ENCODE peak calls at places on chromosomes 7 and 10, in six cellular contexts. Z, M, T, D, P and S are unnamed samples.

GRCh38 chr10:90920986-90921643 is at the start of gene ANKRD1:
- DNase-seq in T (peak), D (no peak), M (peak), Z (peak), P (peak), S (peak)

GRCh38 chr7:144842377-144842851 is 6.6 kb upstream of the TPK1 start:
- DNase-seq in Z (peak), M (peak), D (no peak), P (peak), T (no peak), S (peak)

GRCh38 chr10:103564799-103565365 is 71.4 kb downstream of the NEURL1 start:
- DNase-seq in Z (peak), T (no peak), D (peak), M (peak), P (peak), S (no peak)

GRCh38 chr7:64832136-64832535 is 37.9 kb downstream of the ZNF138 start:
- DNase-seq in Z (no peak), D (no peak), T (no peak), M (no peak), P (no peak), S (no peak)

GRCh38 chr10:99172130-99172738 is 63.4 kb downstream of the HPSE2 start:
- DNase-seq in T (peak), Z (peak), M (peak), D (peak), P (peak), S (peak)

GRCh38 chr7:104240400-104240799 is 32.6 kb upstream of the ORC5 start:
- DNase-seq in D (no peak), T (no peak), P (no peak), Z (no peak), M (no peak), S (no peak)

GRCh38 chr10:15313034-15313433 is 58.1 kb downstream of the FAM171A1 start:
- DNase-seq in M (no peak), Z (no peak), D (peak), P (no peak), T (no peak), S (no peak)

GRCh38 chr10:43126759-43127424 is 11.4 kb upstream of the CSGALNACT2 start:
- DNase-seq in T (no peak), P (no peak), M (no peak), D (no peak), Z (no peak), S (no peak)

GRCh38 chr10:75429159-75429827 is 2.1 kb upstream of the LRMDA start:
- DNase-seq in Z (no peak), M (no peak), D (no peak), P (no peak), T (no peak), S (peak)

GRCh38 chr10:15879663-15880062 is 19.4 kb upstream of the MINDY3 start:
- DNase-seq in M (peak), T (no peak), Z (no peak), D (no peak), P (no peak), S (no peak)

GRCh38 chr10:18406136-18406535 is 245.3 kb downstream of the NSUN6 start:
- DNase-seq in T (no peak), P (no peak), D (no peak), Z (no peak), M (no peak), S (no peak)

GRCh38 chr7:54981913-54982312 is 36.9 kb upstream of the EGFR start:
- DNase-seq in M (no peak), T (no peak), Z (no peak), D (no peak), P (no peak), S (no peak)

GRCh38 chr7:101935521-101936141 is 118.2 kb downstream of the CUX1 start:
- DNase-seq in D (no peak), M (no peak), T (no peak), Z (no peak), P (no peak), S (no peak)

GRCh38 chr10:19819419-19820033 is 3.3 kb downstream of the PLXDC2 start:
- DNase-seq in Z (peak), T (peak), M (peak), P (peak), D (peak), S (peak)

GRCh38 chr10:119768455-119769094 is 42.7 kb downstream of the INPP5F start:
- DNase-seq in D (no peak), Z (no peak), P (no peak), T (no peak), M (no peak), S (peak)

GRCh38 chr7:44368885-44369284 is 43.5 kb upstream of the CAMK2B start:
- DNase-seq in D (no peak), T (peak), P (no peak), M (no peak), Z (no peak), S (no peak)

GRCh38 chr10:84903320-84903719 is 574.9 kb downstream of the CCSER2 start:
- DNase-seq in Z (no peak), P (no peak), M (no peak), D (no peak), T (no peak), S (no peak)

GRCh38 chr10:73556855-73557254 is 34.3 kb downstream of the USP54 start:
- DNase-seq in Z (no peak), D (no peak), M (no peak), T (no peak), P (no peak), S (no peak)

GRCh38 chr10:73816917-73817729 is 5.7 kb upstream of the NDST2 start:
- DNase-seq in P (no peak), M (no peak), T (peak), Z (no peak), D (no peak), S (no peak)

GRCh38 chr7:21086688-21087087 is 300.0 kb upstream of the SP8 start:
- DNase-seq in Z (no peak), P (no peak), M (no peak), D (no peak), T (peak), S (peak)

GRCh38 chr10:119734396-119735332 is 8.8 kb downstream of the INPP5F start:
- DNase-seq in P (no peak), T (peak), M (no peak), D (no peak), Z (no peak), S (peak)

GRCh38 chr10:123986736-123987135 is 95.1 kb upstream of the CPXM2 start:
- DNase-seq in T (no peak), M (no peak), D (no peak), P (no peak), Z (no peak), S (peak)

GRCh38 chr7:151243411-151244155 is 4.9 kb downstream of the SMARCD3 start:
- DNase-seq in T (no peak), D (no peak), M (peak), P (no peak), Z (no peak), S (no peak)

GRCh38 chr7:111587715-111588433 is 25.6 kb upstream of the IMMP2L start:
- DNase-seq in P (no peak), M (no peak), T (peak), D (no peak), Z (peak), S (peak)

GRCh38 chr10:100968037-100968736 is 1.1 kb upstream of the SEMA4G start:
- DNase-seq in P (no peak), Z (no peak), T (no peak), M (no peak), D (no peak), S (no peak)
- H3K4me2 ChIP-seq in P (no peak), Z (peak), T (no peak), M (no peak), D (peak), S (no peak)

DNA sequence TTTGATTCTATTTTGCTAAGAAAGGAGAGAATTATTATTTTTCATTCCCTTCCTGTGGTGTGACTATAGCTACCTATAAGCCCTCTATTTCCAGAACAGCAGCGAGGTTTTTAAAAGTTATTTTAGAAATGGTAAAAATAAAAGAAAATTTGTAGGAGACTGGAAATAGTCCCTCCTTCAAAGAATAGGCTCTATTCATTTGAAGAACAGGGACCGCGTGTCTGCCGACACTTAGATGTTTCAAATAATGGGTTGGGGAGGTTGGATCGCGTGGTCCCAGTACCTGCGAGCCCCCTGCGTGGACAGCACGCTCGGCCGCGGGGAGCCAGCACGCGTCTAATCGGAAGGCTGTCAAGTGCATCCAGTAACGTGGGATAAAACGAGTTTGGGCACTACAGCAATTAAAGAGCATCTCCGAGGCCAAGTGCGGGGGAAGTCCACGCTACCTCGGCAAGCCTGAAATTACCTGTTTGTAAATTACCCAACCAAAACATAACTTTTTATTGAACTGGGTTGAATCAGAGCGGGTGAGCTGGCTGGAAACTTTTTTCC is 1.0 kb downstream of the CACNA2D1 start:
- DNase-seq in Z (peak), D (peak), T (peak), M (peak), P (no peak), S (peak)
- H3K4me2 ChIP-seq in Z (peak), D (peak), T (peak), M (peak), P (peak), S (peak)

GRCh38 chr7:121519548-121520521 is 123.7 kb upstream of the FAM3C start:
- DNase-seq in Z (no peak), M (no peak), P (peak), D (no peak), T (no peak), S (no peak)

GRCh38 chr7:121529003-121529402 is 132.9 kb upstream of the FAM3C start:
- DNase-seq in Z (no peak), D (no peak), T (no peak), P (peak), M (no peak), S (no peak)

GRCh38 chr7:121530251-121531174 is 134.4 kb upstream of the FAM3C start:
- DNase-seq in M (no peak), Z (peak), D (no peak), P (peak), T (peak), S (peak)

GRCh38 chr7:121521681-121522405 is 125.7 kb upstream of the FAM3C start:
- DNase-seq in M (no peak), D (no peak), T (no peak), Z (no peak), P (no peak), S (no peak)

GRCh38 chr7:121525155-121525819 is 129.2 kb upstream of the FAM3C start:
- DNase-seq in D (no peak), M (no peak), P (no peak), T (no peak), Z (no peak), S (no peak)
- H3K4me2 ChIP-seq in D (peak), M (no peak), P (no peak), T (no peak), Z (no peak), S (no peak)

DNA sequence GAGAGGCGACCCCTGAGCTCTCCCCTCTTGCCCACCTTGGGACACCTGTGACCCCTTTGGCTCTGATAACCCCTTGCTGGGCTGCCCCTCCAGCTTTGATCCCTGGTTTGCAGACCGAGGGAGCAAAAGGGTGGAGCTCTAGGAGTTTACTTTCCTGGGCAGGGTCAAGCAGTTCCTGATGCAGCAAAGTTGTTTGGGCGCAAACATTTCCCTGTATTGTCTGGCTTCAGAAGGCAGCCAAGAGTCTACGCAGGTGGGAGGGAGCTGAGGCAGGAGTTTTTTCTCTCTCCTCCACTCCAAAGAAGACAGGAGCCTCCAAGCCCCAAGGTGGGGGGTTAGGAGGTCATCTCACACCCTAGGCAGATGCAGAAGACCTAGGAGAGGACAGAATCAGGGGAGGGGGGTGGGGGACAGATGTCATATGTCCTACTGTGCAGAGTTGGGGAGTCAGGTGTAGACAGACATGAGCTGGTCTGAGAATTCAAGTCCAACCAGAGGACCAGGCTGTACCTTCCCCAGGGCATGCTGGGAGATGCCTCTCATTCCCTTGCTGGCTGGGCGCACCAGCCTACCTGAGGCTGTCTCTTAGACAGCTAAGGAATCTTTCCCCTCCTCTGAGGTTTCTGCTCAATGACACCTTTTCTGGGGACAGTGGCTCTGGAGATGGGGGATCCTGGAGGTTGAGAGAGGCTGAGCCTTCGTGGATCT is 20.5 kb downstream of the TMEM270 start:
- DNase-seq in Z (no peak), D (peak), P (no peak), M (no peak), T (no peak), S (no peak)
- H3K4me2 ChIP-seq in Z (peak), D (no peak), P (no peak), M (no peak), T (no peak), S (no peak)

GRCh38 chr7:116957874-116958273 is 4.6 kb downstream of the ST7 start:
- DNase-seq in Z (no peak), D (no peak), T (no peak), M (no peak), P (no peak), S (no peak)
- H3K4me2 ChIP-seq in Z (no peak), D (no peak), T (no peak), M (no peak), P (no peak), S (no peak)

GRCh38 chr10:33337335-33337854 is 2.9 kb upstream of the NRP1 start:
- DNase-seq in D (no peak), P (no peak), Z (peak), M (no peak), T (peak), S (no peak)
- H3K4me2 ChIP-seq in D (peak), P (peak), Z (peak), M (peak), T (peak), S (peak)

GRCh38 chr7:73702226-73702625 is 17.2 kb downstream of the STX1A start:
- DNase-seq in Z (peak), T (no peak), P (no peak), D (no peak), M (no peak), S (no peak)
- H3K4me2 ChIP-seq in Z (peak), T (no peak), P (no peak), D (no peak), M (no peak), S (no peak)

GRCh38 chr10:6578221-6579192 is 1.6 kb downstream of the PRKCQ start:
- DNase-seq in P (no peak), Z (no peak), D (no peak), M (peak), T (no peak), S (no peak)
- H3K4me2 ChIP-seq in P (no peak), Z (no peak), D (no peak), M (peak), T (no peak), S (peak)

DNA sequence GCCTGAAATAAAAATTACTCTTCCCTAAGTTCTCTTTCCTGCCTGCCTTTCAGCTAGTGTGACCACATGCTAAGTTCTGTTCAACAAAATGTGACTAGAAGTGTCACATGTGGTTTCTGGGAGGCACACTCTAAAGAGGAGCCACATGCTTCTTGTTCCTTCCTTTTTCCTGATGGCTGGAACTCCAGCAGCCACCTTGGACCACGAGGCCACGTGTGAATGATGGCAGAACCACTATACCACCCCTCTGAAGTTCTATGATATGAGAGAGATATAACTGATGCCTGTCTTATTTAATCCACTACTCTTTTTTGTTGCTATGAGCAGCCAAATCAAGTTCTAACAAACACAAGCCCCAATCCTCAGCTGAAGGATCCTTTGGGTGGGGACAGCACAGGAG is 8.1 kb downstream of the PODXL start:
- DNase-seq in P (no peak), T (no peak), M (no peak), D (no peak), Z (no peak), S (no peak)
- H3K4me2 ChIP-seq in P (no peak), T (no peak), M (no peak), D (no peak), Z (no peak), S (no peak)